ENCODE peak calls at places on chromosomes 2 and 18, in five cellular contexts. P, O, W, R and N are unnamed samples.

GRCh38 chr2:32135409-32135808 is 30.3 kb upstream of the SLC30A6 start:
- DNase-seq in R (no peak), O (no peak), P (peak), W (no peak), N (no peak)

GRCh38 chr2:32284321-32284720 is 6.6 kb downstream of the YIPF4 start:
- DNase-seq in O (no peak), R (no peak), W (no peak), P (no peak), N (no peak)

GRCh38 chr2:177667626-177668025 is 275.1 kb downstream of the AGPS start:
- DNase-seq in W (no peak), R (no peak), P (no peak), O (no peak), N (no peak)

GRCh38 chr2:667332-668000 is 9.7 kb downstream of the TMEM18 start:
- DNase-seq in P (peak), R (no peak), W (no peak), O (no peak), N (no peak)

GRCh38 chr2:231925303-231926179 is 655 bp downstream of the NPPC start:
- DNase-seq in O (peak), P (peak), W (peak), R (peak), N (peak)

GRCh38 chr2:120675460-120676130 is 60.1 kb upstream of the GLI2 start:
- DNase-seq in P (peak), O (peak), R (peak), W (peak), N (peak)

GRCh38 chr18:9943311-9943710 is 29.5 kb downstream of the VAPA start:
- DNase-seq in P (no peak), O (no peak), R (no peak), W (no peak), N (no peak)

GRCh38 chr2:188028739-188029138 is 262.9 kb upstream of the GULP1 start:
- DNase-seq in W (no peak), R (no peak), O (no peak), P (no peak), N (no peak)

GRCh38 chr18:24019641-24020331 is 5.2 kb downstream of the TTC39C start:
- DNase-seq in R (no peak), O (no peak), P (no peak), W (peak), N (no peak)

GRCh38 chr2:118668431-118669424 is 178.7 kb downstream of the EN1 start:
- DNase-seq in O (no peak), W (no peak), R (no peak), P (peak), N (no peak)

GRCh38 chr2:18209934-18210639 is 331.6 kb downstream of the KCNS3 start:
- DNase-seq in R (no peak), P (no peak), W (no peak), O (no peak), N (no peak)

GRCh38 chr18:76274470-76275289 is 220.4 kb downstream of the ZNF516 start:
- DNase-seq in O (no peak), P (peak), W (no peak), R (no peak), N (no peak)

GRCh38 chr18:10270160-10270571 is 184.3 kb upstream of the APCDD1 start:
- DNase-seq in R (no peak), P (no peak), W (no peak), O (peak), N (no peak)

GRCh38 chr2:70381821-70382220 is 80.0 kb upstream of the FAM136A start:
- DNase-seq in P (no peak), W (no peak), O (no peak), R (no peak), N (no peak)
- H3K4me3 ChIP-seq in P (no peak), W (no peak), O (no peak), R (no peak), N (no peak)

DNA sequence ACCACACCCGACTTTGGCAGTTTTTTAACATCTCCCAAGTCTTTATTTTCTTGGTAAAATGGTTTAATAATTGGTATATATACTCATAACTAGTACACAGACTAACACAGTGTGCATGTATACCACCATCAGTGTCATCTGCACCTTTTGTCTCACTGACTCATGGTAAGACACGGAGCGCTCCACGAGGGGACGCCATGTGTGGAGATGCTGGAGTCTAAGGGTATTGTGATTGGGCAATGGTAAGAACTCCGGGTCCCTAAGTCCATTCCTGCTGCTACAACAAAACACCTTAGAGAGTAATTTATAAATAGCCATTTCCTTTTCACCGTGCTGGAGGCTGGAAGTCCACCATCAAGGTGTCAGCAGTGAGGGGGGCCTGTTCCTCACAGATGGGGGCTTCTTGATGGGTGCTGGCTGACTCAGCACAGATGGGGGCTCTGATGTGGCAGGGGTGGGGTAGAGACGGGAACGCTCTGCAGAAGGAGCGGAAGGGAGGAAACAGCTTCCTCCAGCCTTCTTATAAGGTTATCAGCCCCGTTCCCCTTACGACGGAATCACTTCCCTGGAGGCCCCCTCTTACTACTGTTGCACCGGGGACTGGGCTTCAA is 42.0 kb upstream of the EDAR start:
- DNase-seq in O (no peak), P (no peak), W (peak), R (no peak), N (no peak)
- H3K4me3 ChIP-seq in O (peak), P (peak), W (peak), R (peak), N (peak)

DNA sequence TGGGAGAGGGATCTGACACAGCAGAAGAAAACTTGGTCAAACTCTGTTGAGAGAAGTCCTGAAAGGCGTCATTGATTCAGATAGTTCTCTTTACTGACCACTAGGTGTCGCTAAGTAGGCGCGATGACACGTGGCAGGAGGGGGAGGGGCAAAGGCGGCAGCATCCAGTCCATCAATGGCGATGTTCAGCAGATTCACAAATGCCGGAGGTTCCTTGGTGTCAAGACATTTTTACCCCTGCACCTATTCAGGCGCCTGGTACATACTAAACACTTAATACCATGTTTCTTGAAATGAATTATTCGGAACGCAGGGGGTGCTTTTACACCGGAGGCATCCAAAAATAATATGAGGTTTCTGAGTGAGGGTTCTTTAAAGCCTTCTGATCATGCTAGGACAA is 3.0 kb upstream of the PLEK start:
- DNase-seq in R (peak), P (peak), W (peak), O (peak), N (peak)
- H3K4me3 ChIP-seq in R (no peak), P (no peak), W (peak), O (no peak), N (no peak)

DNA sequence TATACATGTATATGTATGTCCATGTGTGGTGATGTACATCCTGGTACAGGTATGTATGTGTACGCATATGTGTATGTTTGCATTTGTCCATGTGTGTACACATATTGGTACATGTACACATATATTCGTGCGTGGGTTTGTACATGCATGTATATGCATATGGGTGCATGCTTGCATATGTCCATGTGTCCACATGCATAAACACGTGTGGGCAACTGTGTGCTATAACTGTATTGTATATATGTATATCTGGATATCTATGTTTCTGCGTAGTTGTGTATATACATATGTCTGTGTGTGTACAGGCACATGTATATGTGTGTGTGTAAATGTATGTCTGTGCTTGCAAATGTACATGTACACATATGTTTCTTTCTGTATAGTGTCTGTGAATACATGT is 858.5 kb downstream of the CNTNAP5 start:
- DNase-seq in R (no peak), P (no peak), W (no peak), O (no peak), N (no peak)
- H3K4me3 ChIP-seq in R (no peak), P (no peak), W (no peak), O (no peak), N (no peak)

DNA sequence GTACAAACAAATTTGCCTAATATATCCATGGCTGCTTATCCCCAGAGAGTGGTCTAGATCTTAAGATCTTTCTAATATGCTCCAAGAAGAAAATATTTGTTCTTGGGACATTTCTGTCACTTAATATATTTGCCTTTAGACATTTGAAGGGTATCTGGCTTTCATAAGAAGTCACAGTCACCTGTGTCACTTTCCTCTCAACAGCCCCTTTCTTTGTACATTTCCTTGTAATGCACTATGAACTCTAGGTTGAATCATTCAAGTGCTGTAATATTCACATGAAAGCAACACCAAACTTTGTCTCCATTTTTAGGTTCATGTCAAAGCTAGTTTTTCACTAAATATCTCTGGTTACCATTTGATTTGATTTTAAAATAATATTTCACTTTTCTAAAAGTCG is 41.4 kb upstream of the NABP1 start:
- DNase-seq in W (no peak), O (no peak), R (no peak), P (no peak), N (no peak)
- H3K4me3 ChIP-seq in W (no peak), O (no peak), R (no peak), P (no peak), N (no peak)

GRCh38 chr2:43192939-43193651 is 33.3 kb downstream of the ZFP36L2 start:
- DNase-seq in O (no peak), W (peak), R (no peak), P (peak), N (no peak)

GRCh38 chr2:43196773-43197567 is 29.4 kb downstream of the ZFP36L2 start:
- DNase-seq in R (no peak), W (no peak), O (no peak), P (no peak), N (no peak)

GRCh38 chr2:43192039-43192438 is 34.4 kb downstream of the ZFP36L2 start:
- DNase-seq in P (no peak), W (no peak), O (no peak), R (no peak), N (no peak)

GRCh38 chr2:43193652-43193995 is 32.8 kb downstream of the ZFP36L2 start:
- DNase-seq in O (no peak), R (no peak), W (no peak), P (no peak), N (no peak)

GRCh38 chr2:43193996-43194869 is 32.2 kb downstream of the ZFP36L2 start:
- DNase-seq in P (peak), R (peak), O (no peak), W (no peak), N (no peak)
- H3K4me3 ChIP-seq in P (no peak), R (peak), O (no peak), W (peak), N (no peak)

GRCh38 chr2:216619411-216620393 is 13.5 kb upstream of the IGFBP2 start:
- DNase-seq in R (no peak), P (peak), O (no peak), W (no peak), N (no peak)
- H3K4me3 ChIP-seq in R (no peak), P (no peak), O (no peak), W (no peak), N (no peak)

DNA sequence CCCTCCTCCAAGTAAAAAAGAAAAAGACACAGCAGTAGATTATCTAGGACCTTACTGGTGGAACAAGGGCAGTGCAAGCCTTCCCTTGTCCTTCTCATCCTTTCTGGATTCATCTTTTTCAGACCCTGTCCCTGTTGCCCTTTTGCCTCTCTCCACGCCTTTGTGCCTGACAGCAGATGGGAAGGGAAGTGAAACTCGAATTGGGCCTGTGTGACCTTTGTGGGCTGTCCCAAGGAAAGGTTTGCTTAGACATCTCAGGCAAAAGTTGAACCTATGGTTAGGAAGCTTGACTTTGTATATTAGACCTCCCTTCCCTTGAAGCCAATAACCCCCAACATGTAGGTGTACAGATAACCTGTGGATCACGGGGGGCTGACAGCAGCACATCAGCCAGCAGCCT is 185.3 kb downstream of the PRKCE start:
- DNase-seq in P (no peak), R (no peak), W (no peak), O (no peak), N (no peak)
- H3K4me3 ChIP-seq in P (no peak), R (no peak), W (no peak), O (no peak), N (no peak)